ENCODE peak calls at places on chromosome 16, in five cellular contexts. Q is H1, S is GM12878, T is HepG2, R is K562. X is an unnamed sample.
A peak's percentile ranks its signal among the peaks of the same experiment; 100 is the strongest.

GRCh38 chr16:22358000-22358399 is 16.4 kb downstream of the CDR2 start:
- DNase-seq in Q (no peak), T (no peak), R (no peak), S (no peak), X (no peak)

GRCh38 chr16:50550035-50550434 is 1.8 kb downstream of the NKD1 start:
- DNase-seq in Q (no peak), T (no peak), S (no peak), R (no peak), X (no peak)

GRCh38 chr16:16861546-16861945 is 482.6 kb downstream of the NPIPA7 start:
- DNase-seq in Q (no peak), T (peak; percentile 49), S (peak; percentile 46), R (peak; percentile 42), X (peak; percentile 83)

GRCh38 chr16:11152205-11152604 is 103.8 kb downstream of the SOCS1 start:
- DNase-seq in S (no peak), R (no peak), Q (no peak), T (no peak), X (no peak)

GRCh38 chr16:23377071-23377931 is 75.2 kb downstream of the SCNN1B start:
- DNase-seq in T (no peak), S (no peak), R (no peak), Q (no peak), X (no peak)

GRCh38 chr16:24151482-24151939 is 104.6 kb upstream of the CACNG3 start:
- DNase-seq in R (no peak), T (no peak), S (no peak), Q (no peak), X (peak; percentile 55)

GRCh38 chr16:90048737-90049330 is 28.3 kb downstream of the PRDM7 start:
- DNase-seq in Q (no peak), S (no peak), R (no peak), T (no peak), X (no peak)

GRCh38 chr16:12330977-12331376 is 354.4 kb downstream of the SNX29 start:
- DNase-seq in T (no peak), Q (no peak), R (no peak), S (no peak), X (no peak)

GRCh38 chr16:29148867-29149272 is 164.0 kb downstream of the LAT start:
- DNase-seq in T (no peak), R (no peak), S (no peak), Q (no peak), X (no peak)

GRCh38 chr16:50096791-50097190 is 31.0 kb downstream of the HEATR3 start:
- DNase-seq in S (no peak), Q (no peak), T (no peak), R (no peak), X (no peak)

GRCh38 chr16:10579965-10580918 is at the start of gene EMP2:
- DNase-seq in S (no peak), R (peak; percentile 98), T (peak; percentile 84), Q (peak; percentile 31), X (peak; percentile 87)

GRCh38 chr16:11142951-11143740 is 112.9 kb downstream of the SOCS1 start:
- DNase-seq in Q (no peak), R (no peak), S (no peak), T (no peak), X (no peak)

GRCh38 chr16:3035972-3036725 is 595 bp downstream of the BICDL2 start:
- DNase-seq in T (no peak), S (no peak), R (no peak), Q (no peak), X (peak; percentile 62)

GRCh38 chr16:52086901-52087300 is 460.0 kb downstream of the TOX3 start:
- DNase-seq in T (no peak), S (no peak), Q (no peak), R (no peak), X (no peak)

GRCh38 chr16:5500526-5500925 is 402.9 kb upstream of the EEF2KMT start:
- DNase-seq in Q (no peak), R (no peak), S (no peak), T (no peak), X (no peak)

GRCh38 chr16:22782299-22782698 is 31.7 kb upstream of the HS3ST2 start:
- DNase-seq in T (no peak), S (no peak), Q (no peak), R (peak; percentile 10), X (no peak)

DNA sequence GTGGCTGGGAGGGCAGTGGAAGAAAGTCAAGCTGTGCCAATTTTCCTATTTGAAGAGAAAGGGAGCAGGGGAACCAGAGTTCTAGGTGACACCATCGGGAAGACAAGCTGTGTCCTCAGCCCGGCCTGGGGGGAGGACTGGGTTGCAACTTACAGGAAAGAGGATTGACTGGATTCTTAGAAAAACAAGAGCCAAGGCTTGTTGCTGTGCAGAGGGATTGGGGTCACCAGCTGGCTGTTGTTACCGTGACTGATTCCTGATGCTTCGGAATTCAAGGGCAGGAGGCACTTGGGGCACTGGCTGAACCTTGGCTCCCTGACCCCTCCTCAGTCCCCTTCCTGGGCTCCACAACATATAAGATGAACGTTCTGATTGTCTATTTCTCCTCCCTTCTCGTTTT is 16.8 kb upstream of the MMP2 start:
- DNase-seq in R (no peak), T (no peak), S (no peak), Q (no peak), X (no peak)
- H3K27me3 ChIP-seq in R (peaks cover 28% of the 10 kb centered on the region), T (peaks cover 16% of the 10 kb centered on the region), S (no peaks in the 10 kb centered on the region), Q (no peaks in the 10 kb centered on the region), X (no peaks in the 10 kb centered on the region)

DNA sequence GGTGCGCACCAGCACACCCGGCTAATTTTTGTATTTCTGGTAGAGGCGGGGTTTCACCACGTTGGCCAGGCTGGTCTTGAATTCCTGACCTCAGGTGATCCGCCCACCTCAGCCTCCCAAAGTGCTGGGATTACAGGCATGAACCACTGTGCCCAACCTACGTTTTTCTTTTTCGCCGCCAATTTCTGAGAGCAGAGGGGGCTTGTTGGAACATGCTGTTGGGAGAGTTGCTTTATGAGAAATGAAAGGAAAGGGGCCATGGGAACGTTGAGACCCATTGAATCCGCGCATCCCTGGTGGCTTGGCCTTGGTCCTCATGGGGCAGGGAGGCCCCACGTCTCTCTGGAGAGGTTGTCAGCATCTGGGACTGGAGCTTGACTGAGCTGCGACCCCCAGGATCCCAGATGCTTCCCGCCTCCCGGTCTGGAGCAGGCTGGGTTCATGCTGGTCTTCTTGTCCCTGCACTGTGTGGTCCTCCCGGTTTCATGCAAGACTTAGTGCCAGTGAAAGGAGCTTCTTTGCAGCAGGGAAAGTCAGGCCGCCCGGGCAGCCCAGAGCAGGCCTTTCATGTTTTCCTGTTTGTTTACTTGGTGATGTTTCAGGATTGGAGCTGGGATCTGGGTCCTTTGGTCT is 22.8 kb downstream of the CRISPLD2 start:
- DNase-seq in T (no peak), Q (no peak), S (no peak), R (no peak), X (no peak)
- H2AFZ ChIP-seq in T (no peak overlapping the region), Q (no peak overlapping the region), S (no peak overlapping the region), R (no peak overlapping the region), X (peak overlapping the region; percentile 32)

DNA sequence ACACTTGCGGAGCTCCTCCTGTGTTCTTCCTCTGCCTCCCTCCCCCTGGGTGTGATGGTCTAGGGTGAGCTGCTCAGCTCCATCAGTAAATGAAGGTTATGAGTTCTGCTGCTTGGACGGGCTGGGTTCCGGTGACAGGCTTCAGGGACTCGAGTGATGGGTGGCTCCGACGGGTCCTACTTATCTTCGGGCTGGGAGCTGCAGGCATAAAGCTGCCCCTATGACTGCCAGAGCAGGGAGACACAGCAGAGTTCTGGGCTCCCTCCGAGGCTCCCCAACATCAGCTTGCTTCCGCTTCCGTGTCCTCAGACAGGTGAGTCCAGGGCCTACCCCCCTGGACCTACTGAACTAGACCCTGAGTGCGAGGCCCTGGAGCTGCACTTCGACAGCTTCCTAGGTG is 11.3 kb upstream of the MLKL start:
- DNase-seq in Q (no peak), S (no peak), R (no peak), T (no peak), X (no peak)
- TF ChIP-seq CREB1 in Q (no peak), S (no peak), R (no peak), T (no peak), X (no peak)

GRCh38 chr16:13621639-13622038 is 298.3 kb upstream of the ERCC4 start:
- DNase-seq in R (no peak), Q (no peak), S (no peak), T (no peak), X (peak; percentile 79)
- H3K27me3 ChIP-seq in R (no peaks in the 10 kb centered on the region), Q (no peaks in the 10 kb centered on the region), S (no peaks in the 10 kb centered on the region), T (no peaks in the 10 kb centered on the region), X (no peaks in the 10 kb centered on the region)

GRCh38 chr16:77858060-77858459 is 69.7 kb downstream of the VAT1L start:
- DNase-seq in Q (no peak), R (no peak), S (no peak), T (no peak), X (no peak)

GRCh38 chr16:77863250-77863649 is 74.9 kb downstream of the VAT1L start:
- DNase-seq in T (no peak), S (no peak), Q (no peak), R (no peak), X (no peak)

GRCh38 chr16:77859493-77860232 is 71.3 kb downstream of the VAT1L start:
- DNase-seq in R (no peak), S (no peak), T (no peak), Q (no peak), X (no peak)

GRCh38 chr16:77856455-77857138 is 68.2 kb downstream of the VAT1L start:
- DNase-seq in S (no peak), Q (peak; percentile 19), T (no peak), R (no peak), X (peak; percentile 63)

GRCh38 chr16:77860944-77861343 is 72.6 kb downstream of the VAT1L start:
- DNase-seq in R (no peak), T (no peak), S (no peak), Q (no peak), X (no peak)
- H2AFZ ChIP-seq in R (no peak overlapping the region), T (no peak overlapping the region), S (no peak overlapping the region), Q (no peak overlapping the region), X (no peak overlapping the region)

GRCh38 chr16:68473358-68474064 is 25.2 kb upstream of the SMPD3 start:
- DNase-seq in R (no peak), S (peak; percentile 17), T (no peak), Q (no peak), X (no peak)

GRCh38 chr16:68472581-68472980 is 24.3 kb upstream of the SMPD3 start:
- DNase-seq in Q (no peak), R (no peak), S (no peak), T (no peak), X (no peak)

GRCh38 chr16:68468849-68469248 is 20.5 kb upstream of the SMPD3 start:
- DNase-seq in T (no peak), R (no peak), S (no peak), Q (no peak), X (no peak)

GRCh38 chr16:68470461-68471150 is 22.3 kb upstream of the SMPD3 start:
- DNase-seq in T (no peak), S (peak; percentile 94), R (no peak), Q (no peak), X (no peak)

GRCh38 chr16:68469728-68470460 is 21.6 kb upstream of the SMPD3 start:
- DNase-seq in Q (no peak), T (no peak), S (no peak), R (no peak), X (no peak)
- TF ChIP-seq CREB1 in Q (no peak), T (no peak), S (no peak), R (no peak), X (no peak)

X was measured in GM23338.